ENCODE peak calls at places on chromosomes 1 and 21, in eight cellular contexts. J is spleen, A is GM06990, Z is thoracic aorta, Q is kidney epithelial cell, F is MM.1S, T is pancreas, W is NB4. V is an unnamed sample.

GRCh38 chr1:92872719-92873118 is 40.9 kb downstream of the RPL5 start:
- DNase-seq in W (no peak), Z (no peak), F (no peak), A (no peak), J (no peak), T (no peak), Q (no peak), V (no peak)

GRCh38 chr1:54926955-54927354 is 40.0 kb upstream of the DHCR24 start:
- DNase-seq in T (no peak), Z (no peak), F (no peak), W (no peak), J (no peak), A (no peak), Q (no peak), V (no peak)

GRCh38 chr1:201694615-201695335 is 134.2 kb upstream of the IPO9 start:
- DNase-seq in A (no peak), W (no peak), T (no peak), F (no peak), Q (no peak), Z (no peak), J (no peak), V (no peak)

GRCh38 chr1:170076199-170076598 is 1.7 kb upstream of the KIFAP3 start:
- DNase-seq in W (no peak), J (no peak), F (no peak), T (no peak), A (no peak), Z (no peak), Q (no peak), V (no peak)

GRCh38 chr1:55235722-55236121 is 20.6 kb upstream of the USP24 start:
- DNase-seq in T (no peak), J (no peak), F (peak; percentile 58), Z (no peak), A (no peak), Q (peak; percentile 50), W (no peak), V (peak; percentile 50)

GRCh38 chr21:16279658-16280581 is 550.1 kb downstream of the USP25 start:
- DNase-seq in T (no peak), A (no peak), Z (no peak), J (no peak), W (no peak), Q (no peak), F (no peak), V (peak; percentile 16)

GRCh38 chr1:206687915-206688442 is 3.3 kb downstream of the MAPKAPK2 start:
- DNase-seq in Z (no peak), W (peak; percentile 52), J (no peak), T (no peak), Q (no peak), A (no peak), F (no peak), V (no peak)

GRCh38 chr1:205812271-205812877 is 624 bp downstream of the SLC41A1 start:
- DNase-seq in T (no peak), Z (no peak), A (no peak), W (peak; percentile 4), Q (no peak), J (no peak), F (peak; percentile 13), V (no peak)

GRCh38 chr1:179167418-179167777 is 62.1 kb downstream of the ABL2 start:
- DNase-seq in Z (no peak), J (no peak), A (no peak), T (no peak), F (no peak), Q (no peak), W (no peak), V (no peak)

GRCh38 chr1:233441981-233442380 is 114.5 kb downstream of the MAP3K21 start:
- DNase-seq in F (no peak), T (no peak), W (no peak), J (no peak), Q (no peak), Z (no peak), A (no peak), V (no peak)

GRCh38 chr1:40911105-40911504 is 48.9 kb upstream of the CITED4 start:
- DNase-seq in Q (no peak), A (no peak), W (no peak), Z (no peak), F (no peak), J (no peak), T (no peak), V (no peak)

GRCh38 chr1:1065265-1065939 is 8.7 kb downstream of the RNF223 start:
- DNase-seq in J (no peak), Q (no peak), T (no peak), W (no peak), F (no peak), Z (no peak), A (no peak), V (no peak)

GRCh38 chr1:16017076-16017460 is 775 bp downstream of the HSPB7 start:
- DNase-seq in J (no peak), A (no peak), Q (no peak), F (no peak), T (no peak), Z (no peak), W (no peak), V (no peak)
- H3K4me3 ChIP-seq in J (no peak overlapping the region), A (no peak overlapping the region), Q (no peak overlapping the region), F (no peak overlapping the region), T (no peak overlapping the region), Z (peak overlapping the region; percentile 83), W (no peak overlapping the region), V (no peak overlapping the region)

DNA sequence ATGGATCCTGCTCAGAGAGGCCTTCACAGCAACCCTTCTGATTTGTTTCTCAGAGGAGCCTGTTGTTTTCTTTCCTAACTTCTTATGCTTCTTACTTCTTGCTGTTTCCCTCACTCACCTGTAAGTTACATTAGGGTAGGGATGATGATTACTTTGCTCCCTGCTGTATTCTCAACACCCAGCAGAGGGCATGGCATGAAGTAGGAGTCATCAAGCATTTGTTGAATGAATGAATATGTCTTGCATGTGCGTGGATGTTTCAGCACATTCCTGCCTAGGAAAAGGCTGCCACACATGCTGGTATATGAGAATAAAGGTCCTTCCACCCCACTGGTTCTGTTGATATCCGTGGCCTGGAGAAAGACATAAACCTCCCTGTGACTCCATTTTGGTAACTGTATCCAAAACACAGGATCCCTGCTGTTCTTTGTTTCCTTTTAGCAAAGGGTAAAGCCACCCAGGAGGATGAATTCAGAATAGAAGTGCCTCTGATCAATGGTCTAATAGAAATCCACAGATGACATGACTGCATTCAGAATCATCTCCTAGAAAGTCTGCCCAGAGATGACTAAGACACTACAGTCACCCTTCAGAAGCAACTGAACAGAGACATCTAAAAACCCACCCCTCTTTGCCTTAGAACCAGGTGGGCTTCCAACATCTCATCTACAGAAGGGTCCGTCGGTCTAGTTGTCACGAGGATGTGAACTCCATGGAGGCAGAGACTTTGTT is 168.8 kb downstream of the ZSCAN20 start:
- DNase-seq in A (no peak), J (no peak), Q (no peak), T (no peak), F (no peak), W (peak; percentile 23), Z (no peak), V (no peak)
- TF ChIP-seq CTCF in A (peak; percentile 55), J (no peak), Q (peak; percentile 35), T (no peak), F (peak; percentile 20), W (peak; percentile 52), Z (no peak), V (peak; percentile 70)

DNA sequence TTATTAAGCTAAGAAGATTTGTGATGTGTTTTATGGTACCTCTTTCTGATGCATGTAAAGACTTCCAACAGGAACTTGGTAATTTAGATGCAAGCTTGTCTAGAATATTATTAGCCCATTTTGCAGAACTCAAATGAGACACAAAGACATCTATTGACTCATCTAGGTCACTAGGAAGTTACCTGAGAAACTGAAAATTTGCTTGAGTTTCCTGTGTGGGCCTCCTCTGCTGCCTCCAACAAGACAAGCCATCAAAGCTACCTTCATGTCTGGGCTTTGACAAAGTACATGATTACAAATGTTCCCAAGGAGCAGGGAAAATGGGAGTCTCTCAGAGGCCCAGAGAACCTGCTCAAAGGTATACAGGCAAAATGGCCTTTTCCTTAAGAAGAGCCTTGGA is 5.6 kb downstream of the RUNX1 start:
- DNase-seq in J (no peak), A (peak; percentile 48), F (peak; percentile 76), Q (no peak), Z (no peak), W (no peak), T (no peak), V (no peak)
- H3K4me3 ChIP-seq in J (no peak overlapping the region), A (no peak overlapping the region), F (no peak overlapping the region), Q (no peak overlapping the region), Z (no peak overlapping the region), W (no peak overlapping the region), T (no peak overlapping the region), V (no peak overlapping the region)

GRCh38 chr1:11645670-11646265 is 8.5 kb downstream of the FBXO2 start:
- DNase-seq in A (no peak), F (peak; percentile 80), Q (no peak), T (peak; percentile 60), J (peak; percentile 94), Z (no peak), W (peak; percentile 82), V (no peak)

GRCh38 chr1:11647333-11647732 is 6.9 kb downstream of the FBXO2 start:
- DNase-seq in F (no peak), W (no peak), Q (no peak), Z (no peak), A (no peak), T (no peak), J (no peak), V (no peak)

GRCh38 chr1:11645270-11645669 is 9.0 kb downstream of the FBXO2 start:
- DNase-seq in A (no peak), T (no peak), Z (no peak), J (no peak), Q (no peak), W (no peak), F (no peak), V (no peak)

GRCh38 chr1:11648039-11648438 is 6.2 kb downstream of the FBXO2 start:
- DNase-seq in A (no peak), F (no peak), Q (no peak), J (no peak), T (no peak), Z (no peak), W (no peak), V (no peak)

GRCh38 chr1:11646317-11646716 is 7.9 kb downstream of the FBXO2 start:
- DNase-seq in F (no peak), T (no peak), A (no peak), Z (no peak), W (no peak), J (no peak), Q (no peak), V (no peak)
- TF ChIP-seq CTCF in F (no peak), T (no peak), A (no peak), Z (no peak), W (no peak), J (no peak), Q (no peak), V (no peak)

DNA sequence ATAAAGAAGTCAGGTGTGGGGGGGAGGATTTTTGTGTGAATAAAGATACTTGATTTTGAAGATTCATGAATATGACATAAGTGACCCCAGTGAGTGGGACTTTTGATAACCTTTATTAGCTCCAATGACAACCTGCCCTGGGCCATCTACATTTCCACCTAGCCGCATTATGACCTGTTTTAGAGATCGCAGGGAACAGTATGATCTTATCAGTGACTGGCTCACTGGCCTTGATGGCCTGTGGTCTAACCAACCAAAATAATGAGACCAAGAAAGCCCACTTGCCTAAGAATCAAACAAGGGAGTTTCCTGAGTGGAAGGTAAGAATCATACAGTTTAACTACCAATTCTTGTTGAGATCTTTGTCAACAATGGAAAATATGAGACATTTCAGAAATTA is 1.8 kb downstream of the ELAPOR1 start:
- DNase-seq in Z (no peak), W (no peak), J (no peak), F (no peak), T (no peak), A (no peak), Q (no peak), V (no peak)
- H3K4me3 ChIP-seq in Z (no peak overlapping the region), W (no peak overlapping the region), J (no peak overlapping the region), F (no peak overlapping the region), T (peak overlapping the region; percentile 63), A (no peak overlapping the region), Q (no peak overlapping the region), V (no peak overlapping the region)

V was measured in AG09309.